ENCODE peak calls at places on chromosomes 3 and 15, in seven cellular contexts. I is AG09309, U is right atrium auricular region, X is A549, G is lung, P is cardiac fibroblast, E is fibroblast of mammary gland. M is an unnamed sample.

GRCh38 chr15:69857246-69857645 is 240.5 kb downstream of the TLE3 start:
- DNase-seq in X (no peak), U (no peak), G (no peak), I (no peak), P (no peak), E (no peak), M (no peak)

GRCh38 chr3:27639271-27639670 is 82.9 kb downstream of the EOMES start:
- DNase-seq in G (no peak), X (no peak), U (no peak), I (no peak), E (no peak), P (no peak), M (no peak)

GRCh38 chr3:149968216-149968615 is 2.5 kb downstream of the PFN2 start:
- DNase-seq in I (no peak), P (no peak), E (peak), U (no peak), X (no peak), G (no peak), M (peak)

GRCh38 chr3:129723558-129724324 is 117.3 kb upstream of the PLXND1 start:
- DNase-seq in E (peak), I (peak), X (no peak), P (peak), U (peak), G (peak), M (peak)

GRCh38 chr3:52865994-52866393 is 31.2 kb upstream of the MUSTN1 start:
- DNase-seq in P (no peak), X (no peak), I (no peak), G (no peak), U (no peak), E (no peak), M (no peak)

GRCh38 chr15:91710072-91710471 is 143.4 kb upstream of the SLCO3A1 start:
- DNase-seq in U (no peak), P (no peak), E (no peak), G (no peak), X (no peak), I (no peak), M (peak)

GRCh38 chr15:82647045-82647834 is at the start of gene CPEB1:
- DNase-seq in I (no peak), X (peak), G (no peak), P (peak), E (peak), U (no peak), M (peak)

GRCh38 chr3:115709135-115709534 is 85.8 kb downstream of the GAP43 start:
- DNase-seq in G (no peak), I (no peak), E (no peak), X (no peak), P (no peak), U (no peak), M (no peak)

GRCh38 chr3:85535517-85535916 is 576.7 kb downstream of the CADM2 start:
- DNase-seq in G (no peak), P (no peak), E (no peak), X (no peak), U (no peak), I (no peak), M (no peak)

GRCh38 chr15:91852741-91853500 is 587 bp upstream of the SLCO3A1 start:
- DNase-seq in U (peak), X (peak), G (peak), E (peak), P (peak), I (peak), M (peak)

GRCh38 chr15:31392761-31393401 is 66.2 kb downstream of the KLF13 start:
- DNase-seq in P (peak), I (no peak), X (no peak), U (no peak), G (no peak), E (no peak), M (no peak)

GRCh38 chr3:24704496-24704895 is 209.8 kb upstream of the THRB start:
- DNase-seq in G (no peak), U (no peak), I (no peak), X (no peak), P (peak), E (peak), M (peak)

GRCh38 chr3:189868061-189868460 is 236.9 kb downstream of the TP63 start:
- DNase-seq in U (no peak), P (no peak), E (no peak), X (no peak), I (no peak), G (no peak), M (no peak)

GRCh38 chr15:68304611-68305337 is 27.2 kb downstream of the FEM1B start:
- DNase-seq in G (peak), I (no peak), X (no peak), P (no peak), U (peak), E (no peak), M (peak)

GRCh38 chr3:5227812-5228211 is 40.3 kb downstream of the EDEM1 start:
- DNase-seq in G (no peak), P (peak), E (peak), U (no peak), I (no peak), X (no peak), M (no peak)

DNA sequence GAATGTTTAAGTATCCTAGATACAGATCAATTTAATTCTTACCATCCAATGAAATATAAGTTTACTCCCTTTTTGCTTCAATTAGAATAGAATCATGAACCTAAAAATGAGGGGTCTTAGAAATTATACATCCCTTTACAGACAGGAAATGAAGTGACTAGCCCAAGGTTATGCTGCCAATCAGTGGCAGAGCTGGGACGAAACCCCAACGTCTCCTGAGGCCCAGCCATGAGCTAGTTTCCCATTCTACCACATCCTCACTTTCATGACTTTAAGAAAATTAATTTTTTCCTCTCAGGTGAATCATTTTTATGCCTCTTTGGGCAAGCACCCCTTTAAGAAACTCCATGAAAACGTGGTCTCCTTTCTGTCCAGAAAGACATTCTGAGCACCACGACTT is 11.2 kb downstream of the LRIG1 start:
- DNase-seq in P (no peak), U (no peak), E (no peak), I (no peak), G (no peak), X (no peak), M (no peak)
- H3K4me3 ChIP-seq in P (no peak), U (no peak), E (no peak), I (no peak), G (no peak), X (no peak), M (no peak)

DNA sequence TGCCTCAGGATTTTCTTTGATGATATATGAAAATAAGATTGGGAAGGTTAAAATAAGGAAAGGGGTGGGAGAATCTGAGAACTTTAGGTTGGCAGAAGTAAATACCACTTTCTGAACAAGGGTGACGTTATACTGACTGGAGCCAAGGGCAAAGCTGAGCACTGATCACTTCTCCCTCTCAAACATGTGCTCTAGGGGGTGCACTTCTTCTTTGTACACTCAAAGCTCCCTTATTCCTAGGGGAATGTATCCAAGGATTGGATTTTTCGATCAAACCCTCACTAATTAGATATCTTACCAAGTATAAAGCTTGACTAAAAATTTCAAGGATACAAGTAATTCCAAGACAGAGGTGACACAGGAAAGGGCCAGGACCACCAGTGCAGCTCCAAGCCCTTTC is 243.9 kb upstream of the UMPS start:
- DNase-seq in E (peak), X (no peak), I (no peak), G (no peak), U (no peak), P (no peak), M (no peak)
- TF ChIP-seq CTCF in E (peak), X (no peak), I (peak), G (no peak), U (no peak), P (no peak), M (no peak)

GRCh38 chr3:15983232-15983631 is 185.5 kb upstream of the ANKRD28 start:
- DNase-seq in P (peak), G (no peak), I (peak), X (no peak), U (no peak), E (peak), M (peak)
- H3K4me3 ChIP-seq in P (no peak), G (no peak), I (peak), X (no peak), U (no peak), E (no peak), M (no peak)

GRCh38 chr15:40115670-40116093 is 7.0 kb upstream of the BMF start:
- DNase-seq in P (peak), U (no peak), I (no peak), G (peak), X (no peak), E (no peak), M (peak)
- TF ChIP-seq CTCF in P (no peak), U (no peak), I (no peak), G (no peak), X (no peak), E (no peak), M (no peak)

GRCh38 chr3:15205934-15206661 is at the start of gene CAPN7:
- DNase-seq in E (peak), G (peak), X (peak), I (peak), U (peak), P (peak), M (peak)

GRCh38 chr3:15211934-15212333 is 5.9 kb downstream of the CAPN7 start:
- DNase-seq in U (no peak), P (no peak), I (no peak), X (no peak), G (no peak), E (no peak), M (no peak)

GRCh38 chr3:15205482-15205933 is 538 bp upstream of the CAPN7 start:
- DNase-seq in G (no peak), U (no peak), X (no peak), I (no peak), P (no peak), E (no peak), M (no peak)

GRCh38 chr3:15206662-15207576 is 873 bp downstream of the CAPN7 start:
- DNase-seq in P (peak), E (peak), I (no peak), U (no peak), G (peak), X (peak), M (peak)

GRCh38 chr3:15207836-15208504 is 1.9 kb downstream of the CAPN7 start:
- DNase-seq in E (peak), I (no peak), P (no peak), G (no peak), X (no peak), U (no peak), M (no peak)
- H3K4me3 ChIP-seq in E (peak), I (no peak), P (peak), G (no peak), X (peak), U (peak), M (peak)

GRCh38 chr3:66836363-66837152 is 161.5 kb upstream of the KBTBD8 start:
- DNase-seq in X (no peak), E (peak), P (no peak), U (no peak), G (no peak), I (no peak), M (peak)
- TF ChIP-seq CTCF in X (peak), E (no peak), P (no peak), U (no peak), G (no peak), I (peak), M (no peak)

GRCh38 chr15:60426870-60427528 is 29.2 kb upstream of the ANXA2 start:
- DNase-seq in U (no peak), X (no peak), I (peak), G (no peak), P (peak), E (peak), M (peak)

GRCh38 chr15:60420322-60420721 is 22.5 kb upstream of the ANXA2 start:
- DNase-seq in G (no peak), U (no peak), E (no peak), X (no peak), P (no peak), I (no peak), M (no peak)

GRCh38 chr15:60421544-60421943 is 23.8 kb upstream of the ANXA2 start:
- DNase-seq in G (no peak), X (no peak), E (peak), U (no peak), P (peak), I (no peak), M (peak)

GRCh38 chr15:60423540-60423939 is 25.8 kb upstream of the ANXA2 start:
- DNase-seq in G (no peak), I (peak), X (peak), E (peak), U (no peak), P (peak), M (peak)

GRCh38 chr15:60424006-60424405 is 26.2 kb upstream of the ANXA2 start:
- DNase-seq in E (no peak), X (no peak), P (no peak), G (no peak), I (no peak), U (no peak), M (no peak)
- H3K4me3 ChIP-seq in E (no peak), X (no peak), P (no peak), G (no peak), I (no peak), U (no peak), M (no peak)

GRCh38 chr3:16885588-16885903 is 791 bp downstream of the PLCL2 start:
- DNase-seq in E (peak), G (no peak), P (no peak), I (no peak), X (no peak), U (no peak), M (no peak)

GRCh38 chr3:16884084-16884747 is 539 bp upstream of the PLCL2 start:
- DNase-seq in E (peak), U (no peak), P (peak), X (peak), I (no peak), G (no peak), M (no peak)

GRCh38 chr3:16883726-16884083 is 1.1 kb upstream of the PLCL2 start:
- DNase-seq in X (no peak), I (no peak), P (no peak), U (no peak), G (no peak), E (peak), M (no peak)

GRCh38 chr3:16885948-16886683 is 1.4 kb downstream of the PLCL2 start:
- DNase-seq in I (no peak), E (peak), G (no peak), X (no peak), P (peak), U (no peak), M (no peak)

GRCh38 chr3:16884748-16885587 is at the start of gene PLCL2:
- DNase-seq in X (peak), P (peak), G (peak), I (no peak), U (no peak), E (peak), M (peak)
- TF ChIP-seq CTCF in X (no peak), P (no peak), G (no peak), I (no peak), U (no peak), E (no peak), M (no peak)

DNA sequence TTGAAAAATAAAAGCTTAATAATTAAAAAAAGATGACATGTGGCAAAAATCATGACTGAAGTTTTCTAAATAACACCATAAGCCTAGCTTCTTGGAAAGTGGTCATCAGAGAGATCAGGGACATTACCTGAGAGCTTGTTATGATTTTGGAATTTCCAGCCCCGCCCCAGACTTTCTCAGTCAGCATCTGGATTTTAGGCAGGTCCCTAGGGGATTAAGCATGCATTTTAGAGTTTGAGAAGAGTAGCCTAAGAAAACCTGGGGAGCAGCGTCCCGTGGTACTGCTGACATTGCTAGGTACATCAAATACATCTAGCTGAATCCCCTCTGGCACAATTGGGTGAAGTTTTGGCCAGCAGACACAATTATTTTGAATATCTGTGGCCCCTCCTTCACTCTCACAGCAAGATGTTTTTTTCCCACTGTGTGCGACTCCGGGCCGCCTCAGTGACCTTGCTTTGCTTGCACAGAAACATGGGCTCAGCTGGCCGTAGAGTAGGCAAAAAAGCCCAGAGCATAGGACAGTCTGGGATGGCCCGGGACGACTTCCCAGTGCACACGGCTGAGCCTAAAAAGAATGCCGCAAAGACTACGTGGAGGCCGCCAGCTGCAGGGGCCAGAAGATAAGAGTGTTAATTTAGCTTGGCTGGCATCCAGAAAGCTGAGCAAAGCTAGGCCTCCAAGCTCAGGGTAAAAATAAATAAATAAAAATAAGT is 58.6 kb upstream of the MEF2A start:
- DNase-seq in U (peak), I (no peak), G (no peak), X (no peak), E (peak), P (peak), M (no peak)
- H3K4me3 ChIP-seq in U (peak), I (no peak), G (no peak), X (no peak), E (no peak), P (no peak), M (no peak)

GRCh38 chr3:16524196-16524595 is 10.7 kb upstream of the RFTN1 start:
- DNase-seq in G (no peak), X (no peak), P (no peak), I (no peak), U (no peak), E (no peak), M (no peak)

GRCh38 chr3:16533928-16534913 is 20.7 kb upstream of the RFTN1 start:
- DNase-seq in X (no peak), G (no peak), P (no peak), I (no peak), U (no peak), E (no peak), M (no peak)

GRCh38 chr3:16528581-16528993 is 15.1 kb upstream of the RFTN1 start:
- DNase-seq in I (no peak), P (no peak), U (peak), X (no peak), E (peak), G (no peak), M (no peak)

GRCh38 chr3:16528111-16528510 is 14.6 kb upstream of the RFTN1 start:
- DNase-seq in G (no peak), U (no peak), I (no peak), E (no peak), X (no peak), P (no peak), M (no peak)

DNA sequence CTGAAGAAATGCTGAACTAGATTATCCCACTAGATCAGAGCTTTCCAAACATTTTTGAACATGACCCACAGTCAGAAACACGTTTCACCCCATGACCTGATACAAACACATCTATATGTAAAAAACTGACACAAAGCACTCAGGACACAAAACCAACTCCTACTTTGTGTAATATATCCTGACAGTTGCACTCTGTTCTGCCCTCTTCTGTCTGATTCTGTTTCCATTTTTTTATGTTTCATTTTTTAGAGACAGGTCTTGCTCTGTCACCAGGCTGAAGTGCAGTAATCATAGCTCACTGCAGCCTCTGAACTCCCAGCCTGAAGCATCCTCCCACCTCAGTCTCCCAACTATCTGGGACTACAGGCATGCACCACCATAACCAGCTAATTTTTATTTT is 15.8 kb upstream of the RFTN1 start:
- DNase-seq in U (no peak), E (no peak), G (no peak), P (no peak), I (no peak), X (no peak), M (no peak)
- TF ChIP-seq CTCF in U (no peak), E (peak), G (no peak), P (peak), I (peak), X (no peak), M (no peak)

M was measured in epithelial cell of esophagus.